ENCODE peak calls at places on chromosomes 5 and 9, in four cellular contexts. F is cardiac muscle cell, Z is uterus, E is body of pancreas. N is an unnamed sample. For H3K9me3, the result is how much of the 10 kb centered on the place peaks cover.

GRCh38 chr9:92048924-92049625 is 66.1 kb downstream of the SPTLC1 start:
- DNase-seq in F (no peak), E (no peak), Z (no peak), N (no peak)

GRCh38 chr5:61299254-61299653 is 32.8 kb upstream of the ZSWIM6 start:
- DNase-seq in F (no peak), E (no peak), Z (no peak), N (no peak)

GRCh38 chr5:170313344-170313743 is 15.8 kb upstream of the LCP2 start:
- DNase-seq in F (no peak), Z (no peak), E (no peak), N (no peak)

GRCh38 chr5:172499287-172499686 is 45.0 kb upstream of the SH3PXD2B start:
- DNase-seq in F (no peak), Z (peak), E (no peak), N (no peak)

GRCh38 chr9:86763795-86764194 is 183.5 kb downstream of the GAS1 start:
- DNase-seq in E (no peak), Z (no peak), F (no peak), N (no peak)

GRCh38 chr5:165495829-165496380 is 1990.5 kb downstream of the MAT2B start:
- DNase-seq in Z (no peak), F (peak), E (no peak), N (no peak)

GRCh38 chr5:120228262-120229031 is 235.7 kb upstream of the PRR16 start:
- DNase-seq in Z (no peak), E (no peak), F (no peak), N (peak)

GRCh38 chr5:142032747-142033631 is 20.2 kb upstream of the GNPDA1 start:
- DNase-seq in E (no peak), F (peak), Z (no peak), N (no peak)

GRCh38 chr5:38104497-38105230 is 153.7 kb upstream of the EGFLAM start:
- DNase-seq in F (no peak), Z (no peak), E (peak), N (no peak)

GRCh38 chr5:103237783-103238182 is 20.8 kb upstream of the MACIR start:
- DNase-seq in Z (no peak), F (no peak), E (no peak), N (no peak)

GRCh38 chr5:128199104-128199503 is 115.5 kb downstream of the SLC12A2 start:
- DNase-seq in Z (no peak), E (peak), F (peak), N (no peak)

GRCh38 chr5:111461261-111461671 is 51.1 kb downstream of the STARD4 start:
- DNase-seq in Z (no peak), F (peak), E (no peak), N (peak)

GRCh38 chr5:152349683-152350526 is 55.2 kb downstream of the NMUR2 start:
- DNase-seq in F (peak), Z (no peak), E (peak), N (peak)

GRCh38 chr5:109225695-109226094 is 184.1 kb downstream of the PJA2 start:
- DNase-seq in Z (no peak), F (peak), E (no peak), N (no peak)

GRCh38 chr5:139635606-139636206 is 12.4 kb upstream of the CXXC5 start:
- DNase-seq in F (peak), Z (peak), E (peak), N (peak)

GRCh38 chr9:115013998-115014397 is 83.6 kb upstream of the TNFSF8 start:
- DNase-seq in Z (peak), E (peak), F (peak), N (peak)

GRCh38 chr9:120965344-120966004 is 38.9 kb upstream of the TRAF1 start:
- DNase-seq in E (peak), F (peak), Z (no peak), N (no peak)

GRCh38 chr9:129333613-129333960 is 155.5 kb upstream of the IER5L start:
- DNase-seq in Z (peak), F (no peak), E (peak), N (peak)

GRCh38 chr5:36444582-36444999 is 142.9 kb upstream of the RANBP3L start:
- DNase-seq in Z (no peak), E (peak), F (peak), N (no peak)

GRCh38 chr5:4661326-4661725 is 478.8 kb upstream of the ADAMTS16 start:
- DNase-seq in F (no peak), Z (no peak), E (no peak), N (no peak)

GRCh38 chr5:154260224-154260859 is 69.8 kb downstream of the GALNT10 start:
- DNase-seq in F (peak), E (no peak), Z (no peak), N (peak)

GRCh38 chr9:93659044-93659836 is 82.9 kb downstream of the PHF2 start:
- DNase-seq in E (no peak), F (no peak), Z (no peak), N (peak)

GRCh38 chr9:89732295-89732951 is 127.6 kb downstream of the GADD45G start:
- DNase-seq in Z (no peak), E (peak), F (no peak), N (no peak)

GRCh38 chr5:128007939-128008338 is 75.6 kb upstream of the SLC12A2 start:
- DNase-seq in Z (no peak), E (no peak), F (no peak), N (no peak)

GRCh38 chr5:115264786-115265185 is 2.1 kb upstream of the PGGT1B start:
- DNase-seq in E (no peak), Z (no peak), F (no peak), N (no peak)

GRCh38 chr9:121322037-121322736 is 47.9 kb downstream of the STOM start:
- DNase-seq in E (no peak), Z (no peak), F (peak), N (no peak)

GRCh38 chr9:129135476-129135875 is 24.3 kb downstream of the PTPA start:
- DNase-seq in Z (no peak), F (no peak), E (no peak), N (no peak)

GRCh38 chr5:110377411-110378392 is 348.8 kb downstream of the TMEM232 start:
- DNase-seq in F (no peak), E (no peak), Z (no peak), N (no peak)

DNA sequence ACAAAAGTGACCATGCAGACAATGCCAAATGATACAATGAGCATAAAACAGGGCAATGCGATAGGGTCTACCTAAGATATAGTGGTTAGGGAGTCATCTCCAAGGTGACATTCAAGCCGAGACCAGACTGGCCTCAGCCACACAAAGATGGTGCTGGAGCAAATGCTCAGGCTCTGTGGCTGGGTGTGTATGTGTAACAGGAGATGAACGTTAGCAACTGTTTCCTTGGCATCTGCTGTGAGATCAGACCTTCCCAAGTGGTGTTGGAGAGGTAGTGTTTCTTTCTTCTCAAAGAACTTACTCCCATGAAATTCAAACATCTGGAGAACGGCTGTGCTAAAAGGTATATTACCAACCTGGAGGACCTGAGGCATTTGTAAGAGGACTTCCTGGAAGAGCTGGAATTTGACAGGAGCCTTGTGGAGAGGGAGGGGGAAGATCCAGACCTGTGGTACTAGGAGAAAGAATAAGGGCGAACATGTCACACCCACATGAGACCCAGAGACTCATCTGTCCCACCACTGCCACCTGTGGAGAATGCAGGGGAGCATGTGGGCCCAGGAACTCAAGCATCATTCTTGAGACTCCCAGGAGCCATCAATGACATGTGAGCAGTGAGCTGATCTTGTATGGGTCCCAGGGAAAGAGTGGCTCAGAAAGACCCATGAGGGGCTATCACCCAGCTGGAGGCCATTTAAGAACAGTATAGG is 21.4 kb upstream of the ANXA6 start:
- DNase-seq in F (no peak), E (no peak), Z (no peak), N (no peak)
- H3K27ac ChIP-seq in F (no peak), E (no peak), Z (no peak), N (no peak)

GRCh38 chr5:175478384-175479124 is at the start of gene SFXN1:
- DNase-seq in F (peak), E (peak), Z (peak), N (peak)
- H3K4me3 ChIP-seq in F (peak), E (peak), Z (peak), N (peak)

GRCh38 chr9:99274511-99274910 is 52.4 kb downstream of the SEC61B start:
- DNase-seq in F (no peak), Z (no peak), E (no peak), N (no peak)
- H3K9me3 ChIP-seq in F (under half), Z (under half), E (under half), N (under half)

GRCh38 chr5:34585601-34586104 is 70.5 kb upstream of the RAI14 start:
- DNase-seq in Z (no peak), F (peak), E (peak), N (no peak)

GRCh38 chr5:34584165-34584564 is 72.0 kb upstream of the RAI14 start:
- DNase-seq in F (no peak), Z (no peak), E (no peak), N (no peak)

GRCh38 chr5:34582364-34582763 is 73.8 kb upstream of the RAI14 start:
- DNase-seq in Z (no peak), E (peak), F (no peak), N (peak)

GRCh38 chr5:34580983-34581382 is 75.1 kb upstream of the RAI14 start:
- DNase-seq in E (no peak), F (no peak), Z (no peak), N (no peak)

GRCh38 chr5:34583167-34583566 is 73.0 kb upstream of the RAI14 start:
- DNase-seq in F (no peak), Z (no peak), E (no peak), N (no peak)
- H3K27ac ChIP-seq in F (no peak), Z (peak), E (no peak), N (no peak)

GRCh38 chr5:71533614-71534013 is 53.5 kb upstream of the MCCC2 start:
- DNase-seq in Z (no peak), E (no peak), F (peak), N (no peak)
- H3K4me3 ChIP-seq in Z (no peak), E (no peak), F (no peak), N (no peak)

DNA sequence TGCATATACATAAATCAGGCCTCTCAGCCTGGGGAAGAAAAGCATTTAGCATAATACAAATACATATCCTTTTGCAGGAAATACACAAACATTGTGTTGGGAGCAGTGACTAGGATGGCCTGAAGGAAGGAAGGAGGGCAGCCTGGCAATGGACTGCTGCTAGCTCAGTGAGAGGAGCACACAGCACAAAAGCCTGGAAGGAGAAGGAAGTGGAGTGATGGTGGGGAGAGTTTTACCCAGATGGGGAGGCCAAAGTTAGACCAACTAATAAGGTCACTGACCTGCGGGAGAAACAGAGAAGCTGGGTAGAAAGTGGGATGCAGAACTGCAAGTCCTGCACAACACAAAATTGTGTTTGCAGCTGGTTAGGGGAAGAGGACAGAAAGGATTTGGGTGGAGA is 39.6 kb downstream of the SEMA6A start:
- DNase-seq in F (no peak), E (no peak), Z (no peak), N (no peak)
- H3K9me3 ChIP-seq in F (under half), E (under half), Z (under half), N (under half)

GRCh38 chr5:14668247-14668646 is 3.7 kb downstream of the OTULIN start:
- DNase-seq in E (no peak), F (no peak), Z (no peak), N (no peak)
- H3K27ac ChIP-seq in E (no peak), F (no peak), Z (no peak), N (no peak)